ENCODE peak calls at places on chromosomes 12 and 14, in nine cellular contexts. F, J, C, W, A, K, T, D and P are unnamed samples.

GRCh38 chr12:50572760-50573159 is 68.0 kb downstream of the DIP2B start:
- DNase-seq in F (no peak), J (no peak), C (no peak), W (no peak), A (no peak), K (no peak), T (no peak), D (no peak), P (no peak)

GRCh38 chr14:76977793-76978730 is 50.4 kb downstream of the IRF2BPL start:
- DNase-seq in F (peak), J (peak), C (peak), W (no peak), A (peak), K (no peak), T (peak), D (peak), P (peak)

GRCh38 chr14:72745991-72746980 is 147.6 kb downstream of the DPF3 start:
- DNase-seq in F (no peak), J (no peak), C (no peak), W (no peak), A (no peak), K (no peak), T (no peak), D (no peak), P (no peak)

GRCh38 chr12:108205864-108206263 is 76.8 kb downstream of the WSCD2 start:
- DNase-seq in F (no peak), J (no peak), C (no peak), W (no peak), A (no peak), K (no peak), T (no peak), D (no peak), P (no peak)

GRCh38 chr14:92603309-92604257 is 90.0 kb downstream of the RIN3 start:
- DNase-seq in F (peak), J (no peak), C (no peak), W (peak), A (peak), K (peak), T (peak), D (no peak), P (no peak)

GRCh38 chr12:27975222-27976136 is 2.9 kb upstream of the PTHLH start:
- DNase-seq in F (no peak), J (no peak), C (no peak), W (peak), A (no peak), K (peak), T (no peak), D (no peak), P (no peak)

GRCh38 chr14:79016828-79017505 is 846.8 kb downstream of the NRXN3 start:
- DNase-seq in F (no peak), J (no peak), C (no peak), W (peak), A (no peak), K (no peak), T (no peak), D (no peak), P (no peak)

GRCh38 chr12:131949431-131950181 is at the start of gene EP400:
- DNase-seq in F (peak), J (peak), C (peak), W (peak), A (peak), K (peak), T (peak), D (peak), P (peak)

GRCh38 chr12:94740601-94741362 is 90.4 kb upstream of the TMCC3 start:
- DNase-seq in F (no peak), J (no peak), C (no peak), W (no peak), A (no peak), K (peak), T (no peak), D (no peak), P (no peak)

GRCh38 chr12:40063424-40063823 is 42.5 kb downstream of the SLC2A13 start:
- DNase-seq in F (no peak), J (no peak), C (no peak), W (no peak), A (no peak), K (no peak), T (no peak), D (no peak), P (no peak)

GRCh38 chr12:89353188-89353822 is 1.0 kb upstream of the DUSP6 start:
- DNase-seq in F (peak), J (no peak), C (peak), W (peak), A (peak), K (peak), T (peak), D (peak), P (peak)

GRCh38 chr12:52182456-52182855 is 9.4 kb downstream of the KRT80 start:
- DNase-seq in F (no peak), J (no peak), C (no peak), W (no peak), A (no peak), K (no peak), T (no peak), D (no peak), P (no peak)

GRCh38 chr12:100698518-100698917 is 96.1 kb upstream of the ANO4 start:
- DNase-seq in F (no peak), J (no peak), C (no peak), W (no peak), A (no peak), K (no peak), T (no peak), D (no peak), P (no peak)

GRCh38 chr12:46659844-46660243 is 166.0 kb downstream of the SLC38A4 start:
- DNase-seq in F (no peak), J (no peak), C (no peak), W (no peak), A (no peak), K (no peak), T (no peak), D (no peak), P (no peak)

GRCh38 chr12:53205747-53206146 is 1.3 kb downstream of the ITGB7 start:
- DNase-seq in F (peak), J (peak), C (peak), W (no peak), A (no peak), K (no peak), T (no peak), D (peak), P (no peak)

GRCh38 chr12:101823891-101824290 is 6.9 kb downstream of the GNPTAB start:
- DNase-seq in F (peak), J (peak), C (peak), W (peak), A (no peak), K (peak), T (peak), D (peak), P (peak)

GRCh38 chr12:60173213-60174170 is 577.7 kb downstream of the SLC16A7 start:
- DNase-seq in F (no peak), J (no peak), C (no peak), W (no peak), A (no peak), K (no peak), T (no peak), D (no peak), P (no peak)

GRCh38 chr14:24260780-24261157 is 2.2 kb downstream of the TGM1 start:
- DNase-seq in F (no peak), J (no peak), C (no peak), W (no peak), A (no peak), K (no peak), T (no peak), D (no peak), P (no peak)

GRCh38 chr14:23141706-23142467 is 22.8 kb upstream of the CEBPE start:
- DNase-seq in F (no peak), J (no peak), C (no peak), W (peak), A (peak), K (no peak), T (no peak), D (no peak), P (no peak)